ENCODE peak calls at places on chromosomes 16 and 17, in seven cellular contexts. I, O, B, N, L, M and V are unnamed samples.
A peak's percentile ranks its signal among the peaks of the same experiment; 100 is the strongest.

GRCh38 chr16:82761236-82761635 is 134.5 kb downstream of the CDH13 start:
- DNase-seq in I (no peak), O (no peak), B (no peak), N (no peak), L (peak; percentile 74), M (peak; percentile 63), V (no peak)

GRCh38 chr17:20189322-20189721 is 180.2 kb downstream of the SPECC1 start:
- DNase-seq in I (peak; percentile 71), O (peak; percentile 20), B (no peak), N (peak; percentile 73), L (peak; percentile 68), M (peak; percentile 64), V (no peak)

GRCh38 chr17:33492731-33493260 is 199.7 kb upstream of the ASIC2 start:
- DNase-seq in I (no peak), O (no peak), B (no peak), N (no peak), L (no peak), M (peak; percentile 81), V (no peak)

GRCh38 chr16:88392616-88393015 is 9.9 kb downstream of the ZNF469 start:
- DNase-seq in I (no peak), O (no peak), B (no peak), N (no peak), L (no peak), M (no peak), V (no peak)

GRCh38 chr17:28365487-28365886 is 488 bp upstream of the SEBOX start:
- DNase-seq in I (no peak), O (no peak), B (no peak), N (no peak), L (no peak), M (no peak), V (no peak)

GRCh38 chr16:89523680-89524344 is 15.6 kb downstream of the SPG7 start:
- DNase-seq in I (no peak), O (no peak), B (no peak), N (no peak), L (no peak), M (no peak), V (no peak)

GRCh38 chr16:27718767-27719445 is 169.0 kb downstream of the KATNIP start:
- DNase-seq in I (no peak), O (peak; percentile 63), B (no peak), N (no peak), L (no peak), M (no peak), V (no peak)

GRCh38 chr17:61331178-61331577 is 68.5 kb upstream of the TBX2 start:
- DNase-seq in I (no peak), O (no peak), B (no peak), N (no peak), L (no peak), M (no peak), V (no peak)

GRCh38 chr16:64983983-64984382 is 137.9 kb downstream of the CDH11 start:
- DNase-seq in I (peak; percentile 85), O (peak; percentile 30), B (peak; percentile 78), N (peak; percentile 77), L (peak; percentile 89), M (peak; percentile 92), V (peak; percentile 0)

GRCh38 chr17:39151680-39152058 is 232 bp upstream of the PLXDC1 start:
- DNase-seq in I (no peak), O (no peak), B (peak; percentile 69), N (no peak), L (no peak), M (no peak), V (no peak)

GRCh38 chr17:21397341-21398050 is 21.3 kb downstream of the KCNJ12 start:
- DNase-seq in I (no peak), O (no peak), B (no peak), N (no peak), L (peak; percentile 81), M (peak; percentile 48), V (no peak)

GRCh38 chr17:50872710-50873424 is 6.7 kb upstream of the TOB1 start:
- DNase-seq in I (no peak), O (no peak), B (no peak), N (peak; percentile 19), L (peak; percentile 25), M (no peak), V (no peak)

GRCh38 chr17:77508047-77508715 is 367.4 kb downstream of the SEC14L1 start:
- DNase-seq in I (no peak), O (no peak), B (no peak), N (no peak), L (no peak), M (peak; percentile 18), V (no peak)

GRCh38 chr16:22621571-22622148 is 111.0 kb downstream of the NPIPB5 start:
- DNase-seq in I (no peak), O (no peak), B (no peak), N (no peak), L (no peak), M (no peak), V (no peak)

GRCh38 chr17:29557085-29557697 is 9.6 kb downstream of the ABHD15 start:
- DNase-seq in I (no peak), O (no peak), B (peak; percentile 13), N (no peak), L (peak; percentile 62), M (peak; percentile 26), V (peak; percentile 66)

GRCh38 chr17:2755941-2756724 is 6.7 kb upstream of the CCDC92B start:
- DNase-seq in I (peak; percentile 73), O (peak; percentile 48), B (peak; percentile 88), N (peak; percentile 94), L (no peak), M (no peak), V (no peak)

GRCh38 chr16:19980866-19981265 is 92.8 kb downstream of the GPR139 start:
- DNase-seq in I (peak; percentile 78), O (no peak), B (peak; percentile 56), N (peak; percentile 54), L (peak; percentile 3), M (no peak), V (no peak)

GRCh38 chr17:2883544-2884203 is 87.4 kb downstream of the RAP1GAP2 start:
- DNase-seq in I (peak; percentile 73), O (no peak), B (no peak), N (no peak), L (peak; percentile 62), M (peak; percentile 29), V (no peak)

GRCh38 chr17:37158290-37158689 is 209.5 kb downstream of the AATF start:
- DNase-seq in I (no peak), O (no peak), B (no peak), N (no peak), L (no peak), M (no peak), V (peak; percentile 14)

GRCh38 chr16:67036323-67036741 is 7.4 kb downstream of the CBFB start:
- DNase-seq in I (no peak), O (no peak), B (no peak), N (no peak), L (no peak), M (no peak), V (no peak)

GRCh38 chr17:7336240-7337175 is at the start of gene ACAP1:
- DNase-seq in I (peak; percentile 61), O (no peak), B (peak; percentile 79), N (peak; percentile 94), L (no peak), M (no peak), V (no peak)

GRCh38 chr16:4984174-4985000 is 26.3 kb downstream of the SEC14L5 start:
- DNase-seq in I (no peak), O (no peak), B (no peak), N (no peak), L (no peak), M (no peak), V (no peak)

GRCh38 chr16:27795992-27796614 is 246.2 kb downstream of the KATNIP start:
- DNase-seq in I (peak; percentile 62), O (peak; percentile 66), B (peak; percentile 91), N (peak; percentile 74), L (peak; percentile 31), M (peak; percentile 37), V (peak; percentile 74)

GRCh38 chr16:4053663-4054479 is 62.4 kb downstream of the ADCY9 start:
- DNase-seq in I (no peak), O (no peak), B (no peak), N (no peak), L (peak; percentile 95), M (peak; percentile 97), V (no peak)

GRCh38 chr17:9212376-9213310 is 191.3 kb downstream of the NTN1 start:
- DNase-seq in I (no peak), O (no peak), B (no peak), N (peak; percentile 31), L (no peak), M (no peak), V (no peak)

GRCh38 chr17:13288248-13288647 is 270.4 kb upstream of the ELAC2 start:
- DNase-seq in I (peak; percentile 51), O (no peak), B (no peak), N (no peak), L (no peak), M (no peak), V (no peak)

GRCh38 chr17:12415031-12415430 is 250.7 kb upstream of the MYOCD start:
- DNase-seq in I (peak; percentile 83), O (no peak), B (no peak), N (peak; percentile 55), L (peak; percentile 94), M (peak; percentile 86), V (peak; percentile 62)

DNA sequence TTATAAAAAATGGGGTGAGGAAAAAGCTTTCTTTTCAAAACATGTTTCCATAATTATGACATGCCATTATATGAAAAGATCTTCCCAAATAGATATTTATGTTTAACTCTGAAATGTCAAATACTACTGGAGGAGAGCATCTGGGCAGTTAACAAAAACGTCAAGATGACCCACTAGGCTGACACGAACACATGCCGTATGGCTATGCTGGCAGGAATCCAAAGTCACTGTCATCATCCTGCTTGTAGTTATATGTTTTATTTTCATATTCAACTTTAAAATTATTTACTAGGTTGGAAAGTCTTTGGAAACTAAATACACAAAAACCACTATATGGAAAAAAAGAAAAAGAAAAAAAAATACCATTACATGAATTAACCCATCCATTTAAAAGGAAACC is 27.3 kb downstream of the ANKFY1 start:
- DNase-seq in I (no peak), O (no peak), B (no peak), N (no peak), L (peak; percentile 52), M (peak; percentile 32), V (no peak)
- H2BK120ac ChIP-seq in I (no peak overlapping the region), O (no peak overlapping the region), B (no peak overlapping the region), N (no peak overlapping the region), L (no peak overlapping the region), M (no peak overlapping the region), V (no peak overlapping the region)

GRCh38 chr17:17839792-17840707 is 3.3 kb upstream of the SREBF1 start:
- DNase-seq in I (peak; percentile 94), O (peak; percentile 83), B (peak; percentile 94), N (peak; percentile 98), L (peak; percentile 78), M (peak; percentile 96), V (peak; percentile 91)
- H2BK120ac ChIP-seq in I (peak overlapping the region; percentile 88), O (peak overlapping the region; percentile 56), B (peak overlapping the region; percentile 97), N (no peak overlapping the region), L (peak overlapping the region; percentile 92), M (peak overlapping the region; percentile 100), V (peak overlapping the region; percentile 99)

GRCh38 chr17:63426917-63427308 is 19.2 kb downstream of the CYB561 start:
- DNase-seq in I (no peak), O (no peak), B (no peak), N (no peak), L (no peak), M (no peak), V (no peak)
- H2BK120ac ChIP-seq in I (no peak overlapping the region), O (no peak overlapping the region), B (no peak overlapping the region), N (no peak overlapping the region), L (no peak overlapping the region), M (no peak overlapping the region), V (no peak overlapping the region)

DNA sequence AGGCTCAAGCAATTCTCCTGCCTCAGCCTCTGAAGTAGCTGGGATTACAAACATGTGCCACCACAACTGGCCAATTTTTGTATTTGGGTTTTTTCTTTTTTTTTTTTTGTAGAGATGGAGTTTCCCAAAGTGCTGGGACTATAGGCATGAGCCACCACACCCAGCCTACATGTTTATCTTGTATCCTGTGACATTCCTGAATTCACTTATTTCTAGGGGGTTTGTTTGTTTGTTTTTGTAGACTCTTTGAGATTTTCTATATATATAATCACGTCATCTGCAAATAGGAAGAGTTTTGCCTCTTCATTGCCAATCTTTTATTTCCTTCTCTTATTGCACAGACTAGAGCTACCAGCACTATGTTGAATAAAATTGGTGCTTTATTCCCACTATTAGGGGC is 29.1 kb downstream of the PRAC1 start:
- DNase-seq in I (no peak), O (no peak), B (no peak), N (no peak), L (no peak), M (no peak), V (no peak)
- H2BK120ac ChIP-seq in I (no peak overlapping the region), O (no peak overlapping the region), B (no peak overlapping the region), N (no peak overlapping the region), L (no peak overlapping the region), M (no peak overlapping the region), V (no peak overlapping the region)